ENCODE peak calls at places on chromosomes 13 and 19, in seven cellular contexts. T is caudate nucleus; B is effector memory CD4-positive, alpha-beta T cell; N is esophagus squamous epithelium; Z is naive thymus-derived CD4-positive, alpha-beta T cell; J is mesendoderm; U is mammary epithelial cell. I is an unnamed sample.

GRCh38 chr13:21966014-21966413 is 295.1 kb downstream of the FGF9 start:
- DNase-seq in T (no peak), Z (no peak), J (no peak), U (no peak), N (no peak), B (no peak), I (no peak)

GRCh38 chr19:40906512-40906911 is 24.5 kb upstream of the CYP2A7 start:
- DNase-seq in U (no peak), Z (no peak), N (no peak), T (no peak), J (no peak), B (no peak), I (no peak)

GRCh38 chr13:111344471-111345191 is 24.2 kb downstream of the TEX29 start:
- DNase-seq in B (no peak), Z (no peak), U (no peak), T (no peak), J (peak), N (no peak), I (no peak)

GRCh38 chr19:2992958-2993357 is 15.6 kb downstream of the TLE6 start:
- DNase-seq in N (no peak), T (no peak), U (no peak), J (no peak), B (no peak), Z (no peak), I (no peak)

GRCh38 chr13:26816876-26817275 is 56.3 kb upstream of the GPR12 start:
- DNase-seq in Z (no peak), J (no peak), T (no peak), B (no peak), N (no peak), U (no peak), I (no peak)

GRCh38 chr19:14004619-14005380 is 1.3 kb downstream of the RFX1 start:
- DNase-seq in U (peak), Z (no peak), B (no peak), N (no peak), J (no peak), T (peak), I (no peak)

GRCh38 chr19:37361994-37362393 is 8.9 kb upstream of the ZNF527 start:
- DNase-seq in T (no peak), N (no peak), Z (no peak), U (no peak), J (no peak), B (no peak), I (no peak)

GRCh38 chr19:44808463-44809371 is at the start of gene BCAM:
- DNase-seq in J (peak), T (no peak), N (no peak), Z (no peak), U (peak), B (no peak), I (no peak)

GRCh38 chr13:73714522-73714921 is 419.7 kb downstream of the KLF12 start:
- DNase-seq in U (no peak), Z (no peak), B (no peak), J (no peak), T (no peak), N (no peak), I (no peak)

GRCh38 chr19:16001481-16002312 is 52.9 kb downstream of the OR10H4 start:
- DNase-seq in Z (peak), B (peak), N (no peak), J (no peak), U (peak), T (no peak), I (no peak)

GRCh38 chr19:44072543-44073401 is 813 bp downstream of the ZNF284 start:
- DNase-seq in Z (no peak), B (no peak), N (no peak), T (no peak), J (no peak), U (peak), I (no peak)

GRCh38 chr19:15280915-15281683 is 48.9 kb upstream of the EPHX3 start:
- DNase-seq in J (peak), U (peak), T (peak), N (no peak), Z (no peak), B (no peak), I (no peak)

GRCh38 chr13:30864352-30865130 is 41.5 kb upstream of the MEDAG start:
- DNase-seq in N (no peak), T (no peak), U (peak), B (no peak), Z (no peak), J (peak), I (no peak)

GRCh38 chr13:102038787-102039186 is 363.1 kb downstream of the FGF14 start:
- DNase-seq in T (no peak), U (no peak), B (no peak), J (no peak), N (no peak), Z (no peak), I (no peak)

GRCh38 chr13:43095771-43096719 is 72.7 kb downstream of the DNAJC15 start:
- DNase-seq in J (no peak), U (no peak), B (no peak), T (no peak), N (no peak), Z (no peak), I (no peak)

GRCh38 chr13:96214804-96215445 is 125.0 kb downstream of the HS6ST3 start:
- DNase-seq in U (no peak), J (peak), B (no peak), N (no peak), T (no peak), Z (no peak), I (no peak)

GRCh38 chr13:100176781-100177389 is 88.0 kb downstream of the PCCA start:
- DNase-seq in B (no peak), T (no peak), Z (no peak), N (no peak), U (peak), J (no peak), I (no peak)
- H3K27ac ChIP-seq in B (no peak), T (no peak), Z (no peak), N (no peak), U (no peak), J (no peak), I (no peak)

DNA sequence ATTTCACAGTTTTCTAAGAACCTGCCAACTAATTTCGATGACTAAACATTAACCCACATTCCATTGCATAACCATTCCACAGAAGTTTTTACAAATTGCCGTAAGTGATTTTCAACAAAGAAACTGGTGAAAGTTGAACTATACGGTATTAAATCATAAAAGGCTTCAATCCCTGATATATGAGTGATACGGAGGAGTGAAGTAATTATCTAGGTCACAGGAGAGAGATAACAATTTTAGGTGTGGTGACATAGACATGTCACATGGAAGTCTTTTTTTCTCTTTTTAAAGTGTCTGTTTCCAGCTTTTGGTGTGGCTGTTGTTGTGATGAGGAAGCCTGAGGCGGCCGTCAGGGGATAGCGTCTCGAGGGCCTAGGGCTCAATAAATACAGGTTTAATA is 29.4 kb downstream of the TBC1D4 start:
- DNase-seq in B (no peak), Z (no peak), N (no peak), T (no peak), J (no peak), U (peak), I (no peak)
- H3K27ac ChIP-seq in B (no peak), Z (no peak), N (no peak), T (no peak), J (no peak), U (no peak), I (no peak)

GRCh38 chr13:74767031-74767430 is 632.8 kb upstream of the KLF12 start:
- DNase-seq in B (no peak), N (no peak), Z (no peak), T (no peak), U (peak), J (no peak), I (no peak)
- H3K27ac ChIP-seq in B (no peak), N (no peak), Z (no peak), T (no peak), U (no peak), J (no peak), I (no peak)

GRCh38 chr19:4014541-4015491 is 7.3 kb downstream of the PIAS4 start:
- DNase-seq in U (no peak), T (no peak), B (peak), N (no peak), Z (peak), J (peak), I (no peak)
- H3K27ac ChIP-seq in U (no peak), T (peak), B (no peak), N (peak), Z (no peak), J (no peak), I (peak)

DNA sequence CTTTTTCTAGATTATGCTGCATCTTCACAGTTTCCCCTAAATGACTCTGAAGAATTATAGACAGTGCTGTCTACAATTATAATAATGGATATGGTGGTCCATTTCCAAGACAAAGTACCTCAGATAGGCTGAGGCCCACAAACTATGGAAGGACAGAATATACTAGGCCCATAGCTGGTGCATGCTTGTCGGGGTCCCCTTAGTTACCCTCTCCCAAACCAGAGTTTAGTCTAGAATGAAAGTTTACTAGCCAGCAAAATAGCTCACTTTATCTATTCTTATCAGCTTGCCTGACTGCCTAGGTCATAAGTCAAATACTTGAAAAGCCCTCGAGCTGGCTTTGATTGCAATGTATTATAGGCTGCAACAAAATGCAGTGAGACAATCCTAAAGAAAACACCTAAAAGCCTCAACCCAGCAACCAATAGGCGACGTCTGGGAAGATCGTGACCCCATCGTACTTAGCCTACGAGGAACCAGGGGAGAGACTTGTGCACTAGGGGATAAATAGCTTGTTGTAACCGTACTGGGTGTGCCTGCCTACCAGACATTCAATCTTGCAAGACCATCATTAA is 785 bp upstream of the IGFL2 start:
- DNase-seq in N (no peak), U (no peak), B (no peak), J (no peak), Z (no peak), T (no peak), I (no peak)
- H3K27ac ChIP-seq in N (no peak), U (no peak), B (no peak), J (no peak), Z (no peak), T (no peak), I (no peak)

GRCh38 chr19:8216357-8216756 is 7.2 kb downstream of the CERS4 start:
- DNase-seq in B (no peak), T (no peak), U (no peak), N (no peak), Z (no peak), J (no peak), I (no peak)

GRCh38 chr19:8215783-8216182 is 6.6 kb downstream of the CERS4 start:
- DNase-seq in J (no peak), T (no peak), U (no peak), B (no peak), N (no peak), Z (no peak), I (no peak)

GRCh38 chr19:8224394-8225145 is 15.4 kb downstream of the CERS4 start:
- DNase-seq in N (no peak), Z (no peak), J (no peak), U (peak), T (no peak), B (no peak), I (no peak)

GRCh38 chr19:8220481-8220880 is 11.3 kb downstream of the CERS4 start:
- DNase-seq in N (no peak), Z (no peak), J (no peak), U (no peak), T (no peak), B (no peak), I (no peak)

GRCh38 chr19:8221161-8221560 is 12.0 kb downstream of the CERS4 start:
- DNase-seq in B (no peak), N (no peak), Z (no peak), J (no peak), U (no peak), T (peak), I (no peak)
- H3K27ac ChIP-seq in B (no peak), N (no peak), Z (no peak), J (no peak), U (no peak), T (peak), I (no peak)

DNA sequence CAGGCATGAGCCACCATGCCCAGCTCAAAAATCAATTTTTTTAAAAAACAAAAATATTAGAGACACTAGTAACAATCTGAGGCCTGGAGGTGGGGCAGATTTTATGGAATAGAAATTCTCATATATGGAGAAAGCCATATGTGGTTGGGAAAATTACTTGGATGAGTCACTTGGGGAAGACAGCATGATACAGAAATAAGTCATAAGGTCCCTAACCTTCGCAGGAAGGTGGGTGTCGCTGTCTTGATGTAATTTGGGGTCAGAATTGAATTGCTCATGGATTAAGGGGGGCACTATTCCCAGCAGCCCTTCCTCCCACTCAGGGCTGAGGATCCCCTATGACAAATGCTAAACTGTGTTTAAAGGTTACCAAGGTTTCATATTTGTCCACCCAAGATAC is 4.9 kb downstream of the RDH8 start:
- DNase-seq in T (no peak), U (peak), B (no peak), N (no peak), Z (no peak), J (no peak), I (no peak)
- H3K27ac ChIP-seq in T (no peak), U (no peak), B (no peak), N (no peak), Z (no peak), J (no peak), I (no peak)

GRCh38 chr13:113836917-113837553 is 26.8 kb downstream of the GAS6 start:
- DNase-seq in J (no peak), B (no peak), N (no peak), T (no peak), U (peak), Z (no peak), I (no peak)

GRCh38 chr13:113837554-113838355 is 26.1 kb downstream of the GAS6 start:
- DNase-seq in N (peak), B (no peak), Z (no peak), T (peak), U (peak), J (peak), I (peak)

GRCh38 chr13:113833111-113833830 is 30.6 kb downstream of the GAS6 start:
- DNase-seq in B (no peak), J (no peak), T (no peak), N (no peak), U (no peak), Z (no peak), I (no peak)

GRCh38 chr13:113834496-113835200 is 29.2 kb downstream of the GAS6 start:
- DNase-seq in U (no peak), Z (no peak), B (no peak), N (no peak), J (no peak), T (no peak), I (no peak)

GRCh38 chr13:113835461-113836274 is 28.2 kb downstream of the GAS6 start:
- DNase-seq in J (peak), B (no peak), N (no peak), Z (no peak), T (no peak), U (no peak), I (no peak)
- H3K27ac ChIP-seq in J (no peak), B (no peak), N (peak), Z (no peak), T (no peak), U (no peak), I (no peak)

DNA sequence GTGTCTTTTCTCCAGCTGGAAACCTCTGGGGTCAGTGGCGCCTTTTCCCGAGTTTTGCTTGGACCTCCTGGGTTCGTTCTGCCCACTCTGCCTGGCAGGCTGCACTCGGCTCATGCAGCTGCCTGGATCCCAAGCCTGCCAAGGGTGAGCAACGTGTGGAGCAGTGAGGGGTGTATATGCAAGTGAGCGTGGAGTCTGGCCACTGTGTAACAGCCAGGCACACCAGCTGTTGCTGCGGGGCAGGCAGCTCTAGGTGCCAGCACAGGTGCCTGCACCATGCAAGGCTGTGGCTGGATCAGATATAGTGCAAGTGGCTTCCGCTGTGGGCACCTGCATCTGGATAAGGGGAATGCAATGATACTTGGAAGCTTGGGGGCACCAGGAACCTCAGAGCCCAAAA is 699.4 kb downstream of the SLITRK1 start:
- DNase-seq in U (no peak), B (no peak), J (no peak), N (no peak), T (no peak), Z (no peak), I (no peak)
- H3K27ac ChIP-seq in U (no peak), B (no peak), J (no peak), N (no peak), T (no peak), Z (no peak), I (no peak)

DNA sequence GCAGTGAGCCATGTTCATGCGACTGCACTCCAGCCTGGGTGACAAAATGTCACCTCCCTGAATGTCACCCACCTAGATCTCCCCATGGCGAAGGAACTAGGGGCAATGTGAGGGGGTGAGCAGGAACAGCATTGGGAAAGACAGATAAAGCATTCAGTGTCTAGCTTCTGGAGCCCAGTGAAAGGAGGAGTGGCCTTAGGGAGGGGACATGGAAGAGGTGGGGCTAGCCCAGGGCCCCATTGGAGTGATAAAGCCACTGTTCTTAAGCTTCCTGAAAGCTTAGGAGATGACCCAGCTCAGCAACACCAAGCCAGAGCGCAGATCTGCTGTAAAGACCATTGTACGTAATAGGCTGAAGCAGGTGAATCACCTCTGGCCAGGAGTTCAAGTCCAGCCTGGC is 13.0 kb upstream of the KCNN1 start:
- DNase-seq in T (no peak), B (no peak), J (peak), U (no peak), N (no peak), Z (no peak), I (no peak)
- H3K27ac ChIP-seq in T (no peak), B (no peak), J (no peak), U (no peak), N (no peak), Z (no peak), I (no peak)